ENCODE peak calls at places on chromosomes 6 and 20, in nine cellular contexts. A, M, I, W, Q, S, D, P and X are unnamed samples.

GRCh38 chr6:35065441-35065800 is 75.7 kb downstream of the TCP11 start:
- DNase-seq in A (no peak), M (no peak), I (no peak), W (no peak), Q (no peak), S (no peak), D (no peak), P (no peak), X (no peak)

GRCh38 chr6:155967326-155967725 is 511.7 kb upstream of the NOX3 start:
- DNase-seq in A (no peak), M (no peak), I (no peak), W (no peak), Q (no peak), S (no peak), D (no peak), P (no peak), X (no peak)

GRCh38 chr6:106470316-106470715 is 109.8 kb downstream of the CRYBG1 start:
- DNase-seq in A (no peak), M (no peak), I (no peak), W (no peak), Q (no peak), S (no peak), D (no peak), P (no peak), X (no peak)

GRCh38 chr6:169589699-169590257 is 112.1 kb downstream of the WDR27 start:
- DNase-seq in A (no peak), M (no peak), I (no peak), W (no peak), Q (no peak), S (no peak), D (no peak), P (no peak), X (no peak)

GRCh38 chr20:37343212-37343993 is 2.5 kb upstream of the SRC start:
- DNase-seq in A (no peak), M (peak), I (peak), W (no peak), Q (no peak), S (no peak), D (no peak), P (peak), X (no peak)

GRCh38 chr20:57405236-57406016 is 14.2 kb downstream of the RBM38 start:
- DNase-seq in A (no peak), M (no peak), I (no peak), W (no peak), Q (no peak), S (no peak), D (no peak), P (no peak), X (no peak)

GRCh38 chr20:22004946-22005345 is 299.5 kb downstream of the PAX1 start:
- DNase-seq in A (no peak), M (no peak), I (no peak), W (no peak), Q (no peak), S (no peak), D (no peak), P (no peak), X (no peak)

GRCh38 chr20:25250508-25250907 is 2.6 kb downstream of the PYGB start:
- DNase-seq in A (no peak), M (peak), I (no peak), W (no peak), Q (no peak), S (no peak), D (no peak), P (no peak), X (no peak)

GRCh38 chr6:119346914-119347313 is 2.6 kb downstream of the MAN1A1 start:
- DNase-seq in A (no peak), M (no peak), I (no peak), W (no peak), Q (no peak), S (no peak), D (no peak), P (no peak), X (no peak)

GRCh38 chr6:53313784-53314382 is 34.9 kb downstream of the ELOVL5 start:
- DNase-seq in A (no peak), M (no peak), I (no peak), W (no peak), Q (peak), S (no peak), D (no peak), P (no peak), X (no peak)

GRCh38 chr20:64119301-64119680 is 11.9 kb upstream of the NPBWR2 start:
- DNase-seq in A (no peak), M (no peak), I (no peak), W (no peak), Q (no peak), S (no peak), D (no peak), P (peak), X (no peak)

GRCh38 chr20:50865591-50865990 is 65.6 kb downstream of the ADNP start:
- DNase-seq in A (no peak), M (no peak), I (no peak), W (no peak), Q (no peak), S (no peak), D (no peak), P (no peak), X (no peak)

GRCh38 chr6:13624871-13625288 is 9.7 kb downstream of the NOL7 start:
- DNase-seq in A (no peak), M (no peak), I (no peak), W (no peak), Q (peak), S (no peak), D (no peak), P (no peak), X (no peak)

GRCh38 chr20:35773154-35773751 is 1.4 kb downstream of the PHF20 start:
- DNase-seq in A (no peak), M (no peak), I (no peak), W (peak), Q (no peak), S (no peak), D (no peak), P (no peak), X (no peak)

GRCh38 chr6:89458720-89459119 is 25.8 kb downstream of the ANKRD6 start:
- DNase-seq in A (no peak), M (no peak), I (no peak), W (no peak), Q (no peak), S (no peak), D (no peak), P (no peak), X (no peak)

GRCh38 chr6:82906489-82906888 is 159.2 kb downstream of the UBE3D start:
- DNase-seq in A (no peak), M (no peak), I (no peak), W (no peak), Q (peak), S (no peak), D (no peak), P (no peak), X (no peak)

GRCh38 chr6:84599991-84600390 is 164.4 kb downstream of the TBX18 start:
- DNase-seq in A (no peak), M (no peak), I (no peak), W (no peak), Q (no peak), S (no peak), D (no peak), P (no peak), X (no peak)

GRCh38 chr6:41527721-41528408 is 18.3 kb upstream of the FOXP4 start:
- DNase-seq in A (no peak), M (no peak), I (no peak), W (no peak), Q (peak), S (no peak), D (no peak), P (no peak), X (no peak)

GRCh38 chr6:132256457-132256856 is 144.8 kb downstream of the MOXD1 start:
- DNase-seq in A (no peak), M (no peak), I (no peak), W (no peak), Q (no peak), S (no peak), D (no peak), P (no peak), X (no peak)

GRCh38 chr6:166025149-166025898 is 142.3 kb downstream of the TBXT start:
- DNase-seq in A (no peak), M (no peak), I (no peak), W (no peak), Q (no peak), S (no peak), D (peak), P (no peak), X (no peak)

GRCh38 chr6:39059496-39060310 is 11.1 kb downstream of the GLP1R start:
- DNase-seq in A (no peak), M (no peak), I (no peak), W (no peak), Q (peak), S (no peak), D (no peak), P (no peak), X (no peak)

GRCh38 chr20:46828471-46828870 is 66.2 kb upstream of the EYA2 start:
- DNase-seq in A (no peak), M (no peak), I (no peak), W (no peak), Q (no peak), S (no peak), D (no peak), P (peak), X (no peak)

GRCh38 chr6:77463881-77464867 is 883 bp upstream of the HTR1B start:
- DNase-seq in A (peak), M (peak), I (no peak), W (no peak), Q (no peak), S (peak), D (no peak), P (no peak), X (no peak)

GRCh38 chr20:1434571-1435336 is 31.9 kb downstream of the NSFL1C start:
- DNase-seq in A (no peak), M (no peak), I (no peak), W (peak), Q (no peak), S (no peak), D (no peak), P (peak), X (no peak)

GRCh38 chr6:29685718-29686326 is 4.9 kb upstream of the ZFP57 start:
- DNase-seq in A (no peak), M (no peak), I (no peak), W (no peak), Q (no peak), S (no peak), D (peak), P (no peak), X (no peak)

GRCh38 chr6:71254323-71254722 is 34.3 kb upstream of the OGFRL1 start:
- DNase-seq in A (no peak), M (no peak), I (no peak), W (no peak), Q (no peak), S (no peak), D (no peak), P (no peak), X (no peak)

GRCh38 chr20:62357681-62358080 is 9.4 kb downstream of the LAMA5 start:
- DNase-seq in A (no peak), M (no peak), I (no peak), W (no peak), Q (no peak), S (peak), D (peak), P (no peak), X (no peak)
- H3K4me3 ChIP-seq in A (no peak), M (peak), I (no peak), W (no peak), Q (no peak), S (no peak), D (peak), P (peak), X (no peak)

GRCh38 chr20:33686008-33686983 is at the start of gene E2F1:
- DNase-seq in A (peak), M (peak), I (peak), W (peak), Q (peak), S (peak), D (peak), P (peak), X (peak)
- TF ChIP-seq CTCF in A (peak), M (peak), I (peak), W (peak), Q (peak), S (no peak), D (peak), P (peak), X (peak)

GRCh38 chr20:44142416-44142815 is 44.6 kb downstream of the JPH2 start:
- DNase-seq in A (no peak), M (no peak), I (no peak), W (no peak), Q (no peak), S (no peak), D (no peak), P (no peak), X (no peak)

GRCh38 chr20:44141873-44142272 is 45.1 kb downstream of the JPH2 start:
- DNase-seq in A (no peak), M (no peak), I (no peak), W (no peak), Q (no peak), S (no peak), D (no peak), P (no peak), X (no peak)

GRCh38 chr20:44143896-44144295 is 43.1 kb downstream of the JPH2 start:
- DNase-seq in A (no peak), M (no peak), I (no peak), W (no peak), Q (no peak), S (no peak), D (no peak), P (no peak), X (no peak)

DNA sequence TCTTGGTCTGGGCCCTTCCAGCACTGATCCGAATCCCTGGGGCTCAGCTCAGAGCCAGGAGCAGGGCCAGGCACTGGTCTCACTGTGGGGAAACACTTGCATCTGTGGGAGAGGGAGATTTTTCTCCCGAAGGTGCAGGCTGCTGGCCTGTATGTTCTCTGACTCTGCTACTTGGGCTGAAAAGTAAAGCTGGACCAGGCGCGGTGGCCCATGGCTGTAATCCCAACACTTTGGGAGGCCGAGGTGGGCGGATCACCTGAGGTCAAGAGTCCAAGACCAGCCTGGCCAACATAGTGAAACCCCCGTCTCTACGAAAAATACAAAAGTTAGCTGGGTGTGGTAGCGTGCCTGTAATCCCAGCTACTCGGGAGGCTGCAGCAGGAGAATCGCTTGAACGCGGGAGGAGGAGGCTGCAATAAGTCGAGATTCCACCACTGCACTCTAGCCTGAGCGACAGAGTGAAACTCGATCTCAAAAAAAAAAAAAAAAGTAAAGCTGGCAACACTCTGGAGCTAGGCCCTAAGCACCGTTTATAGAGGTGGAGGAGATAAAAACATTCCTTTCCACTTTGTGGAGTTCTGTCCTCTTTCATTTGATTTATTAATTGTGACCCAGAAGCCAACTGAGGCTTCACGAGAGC is 41.7 kb downstream of the JPH2 start:
- DNase-seq in A (no peak), M (peak), I (no peak), W (no peak), Q (no peak), S (no peak), D (no peak), P (no peak), X (no peak)
- H3K27ac ChIP-seq in A (no peak), M (peak), I (no peak), W (peak), Q (no peak), S (no peak), D (peak), P (no peak), X (no peak)

DNA sequence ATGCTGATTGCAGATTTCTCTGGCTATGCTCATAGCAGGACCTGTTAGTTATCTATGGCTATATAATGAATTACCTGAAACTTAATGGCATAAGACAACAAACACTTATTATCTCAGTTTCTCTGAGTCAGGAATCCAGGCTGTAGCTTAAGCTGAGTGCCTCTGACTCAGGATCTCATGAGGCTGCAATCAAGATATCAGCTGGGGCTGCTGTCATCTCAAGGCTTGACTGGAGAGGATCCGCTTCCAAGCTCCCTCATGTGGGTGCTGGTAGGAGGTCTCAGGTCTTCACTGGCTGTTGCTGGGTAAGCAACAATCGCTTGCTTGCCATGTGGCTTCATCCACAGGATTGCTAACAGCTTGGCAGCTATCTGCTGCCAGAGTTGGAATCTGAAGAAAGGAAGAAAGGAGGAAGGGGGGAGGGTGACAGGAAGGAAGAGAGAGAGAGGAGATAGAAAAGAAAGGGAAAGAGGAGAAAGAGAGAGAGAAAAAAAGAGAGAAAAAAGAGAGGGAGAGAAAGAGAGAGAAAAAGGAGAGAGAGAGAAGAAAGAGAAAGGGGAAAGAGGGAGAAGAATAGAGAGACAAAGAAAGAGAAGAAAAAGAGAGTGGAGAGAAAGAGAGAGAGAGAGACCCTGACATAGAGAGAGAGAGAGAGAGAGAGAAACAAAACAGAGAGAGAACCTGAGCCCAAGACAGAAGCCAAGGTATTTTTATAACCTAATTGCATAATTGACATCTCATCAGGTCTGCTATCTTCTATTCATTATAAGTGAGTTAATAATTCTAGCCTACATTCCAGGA is 579.0 kb upstream of the BTBD3 start:
- DNase-seq in A (no peak), M (no peak), I (no peak), W (no peak), Q (no peak), S (no peak), D (no peak), P (no peak), X (no peak)
- H3K4me3 ChIP-seq in A (no peak), M (no peak), I (no peak), W (no peak), Q (no peak), S (no peak), D (no peak), P (no peak), X (no peak)